ENCODE peak calls at places on chromosomes 16 and 17, in seven cellular contexts. One of them, this sample, is unnamed.

GRCh38 chr16:56193951-56194726 is 2.9 kb downstream of the GNAO1 start:
- DNase-seq in vagina: peak; percentile 86
- DNase-seq in lower lobe of right lung: peak; percentile 71
- DNase-seq in IMR-90: peak; percentile 55
- DNase-seq in heart left ventricle: peak; percentile 91
- DNase-seq in left ventricle myocardium inferior: peak; percentile 87
- DNase-seq in psoas muscle: peak; percentile 88
- DNase-seq in this sample: peak; percentile 87

GRCh38 chr16:57675752-57676623 is 7.9 kb downstream of the ADGRG3 start:
- DNase-seq in IMR-90: no peak
- DNase-seq in heart left ventricle: peak; percentile 20
- DNase-seq in left ventricle myocardium inferior: no peak
- DNase-seq in lower lobe of right lung: no peak
- DNase-seq in vagina: no peak
- DNase-seq in psoas muscle: no peak
- DNase-seq in this sample: no peak

GRCh38 chr16:67758966-67759365 is 39.9 kb upstream of the GFOD2 start:
- DNase-seq in left ventricle myocardium inferior: no peak
- DNase-seq in IMR-90: no peak
- DNase-seq in heart left ventricle: no peak
- DNase-seq in lower lobe of right lung: no peak
- DNase-seq in psoas muscle: no peak
- DNase-seq in vagina: no peak
- DNase-seq in this sample: no peak

GRCh38 chr16:2966803-2967184 is 2.4 kb upstream of the PAQR4 start:
- DNase-seq in heart left ventricle: no peak
- DNase-seq in psoas muscle: no peak
- DNase-seq in IMR-90: no peak
- DNase-seq in lower lobe of right lung: peak; percentile 66
- DNase-seq in vagina: no peak
- DNase-seq in left ventricle myocardium inferior: no peak
- DNase-seq in this sample: peak; percentile 79

GRCh38 chr16:23539984-23540816 is 16.9 kb downstream of the EARS2 start:
- DNase-seq in IMR-90: no peak
- DNase-seq in psoas muscle: no peak
- DNase-seq in lower lobe of right lung: no peak
- DNase-seq in heart left ventricle: no peak
- DNase-seq in left ventricle myocardium inferior: no peak
- DNase-seq in vagina: no peak
- DNase-seq in this sample: no peak

GRCh38 chr16:76565542-76565941 is 288.3 kb downstream of the CNTNAP4 start:
- DNase-seq in psoas muscle: no peak
- DNase-seq in vagina: no peak
- DNase-seq in heart left ventricle: no peak
- DNase-seq in left ventricle myocardium inferior: no peak
- DNase-seq in IMR-90: no peak
- DNase-seq in lower lobe of right lung: no peak
- DNase-seq in this sample: no peak

GRCh38 chr16:48420437-48420836 is 35.2 kb upstream of the SIAH1 start:
- DNase-seq in lower lobe of right lung: no peak
- DNase-seq in psoas muscle: no peak
- DNase-seq in heart left ventricle: no peak
- DNase-seq in IMR-90: no peak
- DNase-seq in vagina: no peak
- DNase-seq in left ventricle myocardium inferior: no peak
- DNase-seq in this sample: no peak

GRCh38 chr16:75109732-75110243 is 6.8 kb downstream of the LDHD start:
- DNase-seq in lower lobe of right lung: no peak
- DNase-seq in vagina: no peak
- DNase-seq in heart left ventricle: peak; percentile 92
- DNase-seq in psoas muscle: peak; percentile 97
- DNase-seq in left ventricle myocardium inferior: peak; percentile 78
- DNase-seq in IMR-90: no peak
- DNase-seq in this sample: peak; percentile 61

GRCh38 chr17:29146369-29146972 is 33.7 kb downstream of the MYO18A start:
- DNase-seq in lower lobe of right lung: no peak
- DNase-seq in vagina: no peak
- DNase-seq in left ventricle myocardium inferior: no peak
- DNase-seq in psoas muscle: no peak
- DNase-seq in IMR-90: no peak
- DNase-seq in heart left ventricle: no peak
- DNase-seq in this sample: no peak

GRCh38 chr17:19590912-19591551 is 57.4 kb downstream of the SLC47A1 start:
- DNase-seq in heart left ventricle: no peak
- DNase-seq in left ventricle myocardium inferior: no peak
- DNase-seq in lower lobe of right lung: no peak
- DNase-seq in psoas muscle: no peak
- DNase-seq in vagina: no peak
- DNase-seq in IMR-90: no peak
- DNase-seq in this sample: no peak

GRCh38 chr17:33838281-33838680 is 416.8 kb upstream of the CCL2 start:
- DNase-seq in left ventricle myocardium inferior: no peak
- DNase-seq in psoas muscle: no peak
- DNase-seq in vagina: no peak
- DNase-seq in lower lobe of right lung: no peak
- DNase-seq in IMR-90: no peak
- DNase-seq in heart left ventricle: no peak
- DNase-seq in this sample: no peak

GRCh38 chr16:17343028-17343427 is 127.7 kb downstream of the XYLT1 start:
- DNase-seq in left ventricle myocardium inferior: no peak
- DNase-seq in IMR-90: no peak
- DNase-seq in heart left ventricle: no peak
- DNase-seq in vagina: no peak
- DNase-seq in lower lobe of right lung: no peak
- DNase-seq in psoas muscle: no peak
- DNase-seq in this sample: no peak

GRCh38 chr17:71392715-71393567 is 727.9 kb upstream of the SOX9 start:
- DNase-seq in lower lobe of right lung: no peak
- DNase-seq in IMR-90: peak; percentile 74
- DNase-seq in vagina: no peak
- DNase-seq in heart left ventricle: no peak
- DNase-seq in left ventricle myocardium inferior: no peak
- DNase-seq in psoas muscle: no peak
- DNase-seq in this sample: no peak

GRCh38 chr17:71431146-71431545 is 689.7 kb upstream of the SOX9 start:
- DNase-seq in psoas muscle: no peak
- DNase-seq in heart left ventricle: no peak
- DNase-seq in left ventricle myocardium inferior: no peak
- DNase-seq in IMR-90: no peak
- DNase-seq in lower lobe of right lung: no peak
- DNase-seq in vagina: no peak
- DNase-seq in this sample: no peak

GRCh38 chr17:880074-880870 is 98.1 kb downstream of the MRM3 start:
- DNase-seq in vagina: no peak
- DNase-seq in IMR-90: peak; percentile 25
- DNase-seq in lower lobe of right lung: no peak
- DNase-seq in left ventricle myocardium inferior: no peak
- DNase-seq in heart left ventricle: peak; percentile 51
- DNase-seq in psoas muscle: no peak
- DNase-seq in this sample: no peak

GRCh38 chr16:85733839-85734170 is 17.1 kb downstream of the C16orf74 start:
- DNase-seq in psoas muscle: no peak
- DNase-seq in heart left ventricle: no peak
- DNase-seq in IMR-90: no peak
- DNase-seq in vagina: no peak
- DNase-seq in left ventricle myocardium inferior: no peak
- DNase-seq in lower lobe of right lung: no peak
- DNase-seq in this sample: no peak

GRCh38 chr17:32264140-32264799 is 1.4 kb upstream of the RHBDL3 start:
- DNase-seq in psoas muscle: no peak
- DNase-seq in heart left ventricle: no peak
- DNase-seq in left ventricle myocardium inferior: no peak
- DNase-seq in vagina: no peak
- DNase-seq in lower lobe of right lung: peak; percentile 10
- DNase-seq in IMR-90: no peak
- DNase-seq in this sample: no peak

GRCh38 chr17:37648555-37648954 is 5.3 kb upstream of the DDX52 start:
- DNase-seq in vagina: no peak
- DNase-seq in lower lobe of right lung: no peak
- DNase-seq in psoas muscle: no peak
- DNase-seq in left ventricle myocardium inferior: no peak
- DNase-seq in IMR-90: peak; percentile 87
- DNase-seq in heart left ventricle: no peak
- DNase-seq in this sample: no peak

GRCh38 chr16:30005341-30006094 is 5.3 kb downstream of the DOC2A start:
- DNase-seq in lower lobe of right lung: no peak
- DNase-seq in left ventricle myocardium inferior: no peak
- DNase-seq in psoas muscle: peak; percentile 72
- DNase-seq in heart left ventricle: no peak
- DNase-seq in vagina: no peak
- DNase-seq in IMR-90: peak; percentile 31
- DNase-seq in this sample: no peak

DNA sequence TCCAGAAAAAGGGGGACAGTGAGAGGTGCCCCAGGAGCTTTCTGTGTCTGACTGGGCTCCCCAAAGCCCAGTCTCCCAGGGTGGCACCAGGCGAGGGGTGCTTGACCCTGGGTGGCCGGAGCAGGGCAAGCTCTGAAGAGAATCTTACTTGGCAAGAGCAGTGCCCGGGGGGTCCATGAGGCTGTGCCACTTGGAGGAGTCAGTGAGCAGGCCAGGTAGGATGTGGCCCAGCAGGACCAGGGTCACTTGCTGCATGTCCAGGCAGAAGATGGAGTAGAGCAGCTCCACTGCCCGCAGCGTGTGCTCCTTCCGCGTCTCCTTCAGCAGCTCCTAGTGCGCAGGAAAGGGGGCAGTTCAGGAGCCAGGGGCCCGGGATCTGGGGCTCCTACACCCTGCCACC is 7.3 kb downstream of the CSF3 start:
- DNase-seq in left ventricle myocardium inferior: no peak
- DNase-seq in heart left ventricle: no peak
- DNase-seq in psoas muscle: no peak
- DNase-seq in lower lobe of right lung: no peak
- DNase-seq in IMR-90: no peak
- DNase-seq in vagina: no peak
- DNase-seq in this sample: no peak
- H3K4me1 ChIP-seq in left ventricle myocardium inferior: peaks cover 68% of the 10 kb centered on the region
- H3K4me1 ChIP-seq in heart left ventricle: peaks cover 38% of the 10 kb centered on the region
- H3K4me1 ChIP-seq in psoas muscle: peaks cover 72% of the 10 kb centered on the region
- H3K4me1 ChIP-seq in lower lobe of right lung: peaks cover 85% of the 10 kb centered on the region
- H3K4me1 ChIP-seq in IMR-90: peaks cover 36% of the 10 kb centered on the region
- H3K4me1 ChIP-seq in vagina: peaks cover 99% of the 10 kb centered on the region
- H3K4me1 ChIP-seq in this sample: peaks cover 70% of the 10 kb centered on the region

DNA sequence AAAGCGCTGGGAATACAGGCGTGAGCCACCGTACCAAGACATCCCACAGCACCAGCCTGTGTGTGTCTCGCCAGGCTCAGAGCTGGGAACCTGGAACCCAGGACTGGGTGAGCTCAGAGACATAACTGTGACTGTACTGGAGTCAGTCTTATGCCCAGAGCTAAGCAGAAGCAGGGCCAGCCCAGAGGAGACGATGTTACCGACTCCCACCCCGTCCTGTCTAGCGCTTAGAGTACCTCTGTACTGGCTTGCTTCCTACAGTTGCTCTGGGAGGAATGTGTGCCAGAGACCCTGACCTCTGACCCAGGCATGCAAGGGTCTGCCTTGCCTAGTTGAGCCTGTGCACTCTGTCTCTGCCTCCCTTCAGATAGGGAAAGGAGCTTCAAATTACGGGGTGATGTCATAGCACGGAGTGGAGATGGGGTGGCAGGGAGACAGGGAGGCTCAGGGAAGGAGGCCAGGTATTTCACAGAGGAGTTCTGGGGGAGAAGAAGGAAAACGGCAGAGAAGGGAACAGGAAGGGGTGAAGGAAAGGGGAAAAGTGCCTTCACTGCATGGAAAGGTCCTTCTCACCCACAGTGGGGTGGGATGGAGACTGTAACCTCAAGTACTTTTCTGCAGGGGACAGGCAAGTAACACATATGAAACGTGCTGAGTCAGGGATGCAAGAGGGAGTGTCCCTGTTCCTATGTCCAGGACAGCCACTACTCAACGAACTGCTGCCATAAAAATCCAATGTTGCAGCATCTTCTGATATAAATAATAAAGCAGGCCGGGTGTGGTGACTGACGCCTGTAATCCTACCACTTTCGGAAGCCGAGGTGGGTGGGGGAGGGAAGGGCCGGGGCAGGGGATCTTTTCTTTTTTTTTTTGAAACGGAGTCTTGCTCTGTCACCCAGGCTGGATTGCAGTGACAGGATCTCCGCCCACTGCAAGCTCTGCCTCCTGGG is 5.8 kb upstream of the ARMC5 start:
- DNase-seq in left ventricle myocardium inferior: no peak
- DNase-seq in IMR-90: peak; percentile 36
- DNase-seq in psoas muscle: peak; percentile 87
- DNase-seq in heart left ventricle: no peak
- DNase-seq in lower lobe of right lung: peak; percentile 64
- DNase-seq in vagina: no peak
- DNase-seq in this sample: peak; percentile 70
- H3K4me1 ChIP-seq in left ventricle myocardium inferior: peaks cover 73% of the 10 kb centered on the region
- H3K4me1 ChIP-seq in IMR-90: peaks cover 25% of the 10 kb centered on the region
- H3K4me1 ChIP-seq in psoas muscle: peaks cover 67% of the 10 kb centered on the region
- H3K4me1 ChIP-seq in heart left ventricle: peaks cover 71% of the 10 kb centered on the region
- H3K4me1 ChIP-seq in lower lobe of right lung: peaks cover 63% of the 10 kb centered on the region
- H3K4me1 ChIP-seq in vagina: peaks cover 73% of the 10 kb centered on the region
- H3K4me1 ChIP-seq in this sample: peaks cover 58% of the 10 kb centered on the region

GRCh38 chr17:64984776-64985521 is 65.7 kb upstream of the LRRC37A3 start:
- DNase-seq in vagina: peak; percentile 86
- DNase-seq in psoas muscle: no peak
- DNase-seq in left ventricle myocardium inferior: no peak
- DNase-seq in heart left ventricle: no peak
- DNase-seq in lower lobe of right lung: no peak
- DNase-seq in IMR-90: peak; percentile 23
- DNase-seq in this sample: no peak
- H3K4me1 ChIP-seq in vagina: peaks cover 38% of the 10 kb centered on the region
- H3K4me1 ChIP-seq in psoas muscle: peaks cover 22% of the 10 kb centered on the region
- H3K4me1 ChIP-seq in left ventricle myocardium inferior: peaks cover 13% of the 10 kb centered on the region
- H3K4me1 ChIP-seq in heart left ventricle: peaks cover 16% of the 10 kb centered on the region
- H3K4me1 ChIP-seq in lower lobe of right lung: peaks cover 46% of the 10 kb centered on the region
- H3K4me1 ChIP-seq in IMR-90: peaks cover 8% of the 10 kb centered on the region
- H3K4me1 ChIP-seq in this sample: peaks cover 18% of the 10 kb centered on the region

GRCh38 chr16:49598386-49599170 is 225.0 kb downstream of the C16orf78 start:
- DNase-seq in heart left ventricle: no peak
- DNase-seq in lower lobe of right lung: no peak
- DNase-seq in IMR-90: no peak
- DNase-seq in left ventricle myocardium inferior: no peak
- DNase-seq in psoas muscle: no peak
- DNase-seq in vagina: peak; percentile 65
- DNase-seq in this sample: peak; percentile 36
- H3K4me1 ChIP-seq in heart left ventricle: peaks cover 24% of the 10 kb centered on the region
- H3K4me1 ChIP-seq in lower lobe of right lung: peaks cover 15% of the 10 kb centered on the region
- H3K4me1 ChIP-seq in IMR-90: no peaks in the 10 kb centered on the region
- H3K4me1 ChIP-seq in left ventricle myocardium inferior: peaks cover 21% of the 10 kb centered on the region
- H3K4me1 ChIP-seq in psoas muscle: peaks cover 35% of the 10 kb centered on the region
- H3K4me1 ChIP-seq in vagina: peaks cover 19% of the 10 kb centered on the region
- H3K4me1 ChIP-seq in this sample: peaks cover 6% of the 10 kb centered on the region